ENCODE peak calls at places on chromosomes 6 and 20, in nine cellular contexts. Y is fibroblast of mammary gland; C is activated CD4-positive, alpha-beta T cell treated with anti-CD3 and anti-CD28 coated beads, Interleukin-2, amount 50 U/mL, for 1 hour; E is NCI-H1694 treated with DMSO at 0.1 percent for 48 hours; F is Right ventricle myocardium inferior; G is activated B cell treated with CpG ODN at 0.5 μM for 24 hours; M is HFFc6; W is NCI-H460; I is stimulated activated CD4-positive, alpha-beta T cell treated with anti-CD3 and anti-CD28 coated beads, Interleukin-12 subunit alpha, Interleukin-12 subunit beta, amount 100 ng/mL, for 48 hours. Z is an unnamed sample.

GRCh38 chr6:84422380-84422968 is 195.0 kb upstream of the CEP162 start:
- DNase-seq in M (peak; percentile 8), G (no peak), Y (peak; percentile 49), I (no peak), E (no peak), F (peak; percentile 67), C (no peak), W (peak; percentile 26), Z (peak; percentile 33)

GRCh38 chr6:162387723-162388382 is 339.7 kb downstream of the PRKN start:
- DNase-seq in I (no peak), G (no peak), F (peak; percentile 77), M (no peak), C (no peak), Y (no peak), E (no peak), W (no peak), Z (no peak)

GRCh38 chr6:160783741-160784140 is 81.7 kb downstream of the PLG start:
- DNase-seq in G (no peak), W (no peak), F (no peak), Y (no peak), E (no peak), M (no peak), C (no peak), I (no peak), Z (no peak)

GRCh38 chr6:136524339-136524935 is 25.8 kb downstream of the MAP7 start:
- DNase-seq in E (no peak), W (no peak), Y (no peak), G (no peak), C (no peak), I (no peak), F (no peak), M (no peak), Z (no peak)

GRCh38 chr6:17601389-17601703 is 1.2 kb downstream of the FAM8A1 start:
- DNase-seq in C (no peak), I (no peak), E (no peak), M (no peak), W (no peak), F (no peak), G (no peak), Y (peak; percentile 3), Z (no peak)

GRCh38 chr6:33710296-33711121 is 991 bp downstream of the UQCC2 start:
- DNase-seq in W (no peak), Y (no peak), I (no peak), F (no peak), M (no peak), G (no peak), E (no peak), C (no peak), Z (no peak)

GRCh38 chr6:127539292-127539691 is 20.2 kb upstream of the MTCL3 start:
- DNase-seq in W (peak; percentile 14), C (no peak), Y (peak; percentile 50), G (no peak), I (no peak), M (no peak), E (peak; percentile 74), F (no peak), Z (no peak)

GRCh38 chr6:150767585-150768164 is 97.8 kb upstream of the MTHFD1L start:
- DNase-seq in W (no peak), I (no peak), E (no peak), Y (no peak), F (no peak), C (no peak), M (no peak), G (no peak), Z (no peak)

GRCh38 chr6:111804627-111805235 is 68.5 kb downstream of the FYN start:
- DNase-seq in G (no peak), W (no peak), Y (peak; percentile 78), C (peak; percentile 56), M (peak; percentile 43), I (peak; percentile 60), F (no peak), E (no peak), Z (no peak)

GRCh38 chr6:127737009-127737486 is 160.1 kb downstream of the C6orf58 start:
- DNase-seq in Y (peak; percentile 74), I (peak; percentile 46), M (peak; percentile 79), W (peak; percentile 44), G (no peak), E (peak; percentile 83), F (no peak), C (peak; percentile 17), Z (peak; percentile 58)

GRCh38 chr6:6834356-6835342 is 246.1 kb downstream of the LY86 start:
- DNase-seq in Y (peak; percentile 20), E (no peak), G (no peak), C (no peak), M (no peak), F (no peak), W (no peak), I (no peak), Z (peak; percentile 85)

GRCh38 chr6:51618563-51618962 is 468.9 kb downstream of the PKHD1 start:
- DNase-seq in M (no peak), C (no peak), I (no peak), F (no peak), Y (peak; percentile 0), W (no peak), G (no peak), E (no peak), Z (no peak)

GRCh38 chr6:167962717-167963116 is 34.8 kb upstream of the KIF25 start:
- DNase-seq in C (no peak), I (no peak), E (peak; percentile 95), W (no peak), Y (no peak), M (no peak), G (no peak), F (no peak), Z (no peak)

GRCh38 chr6:93418448-93419303 is 683 bp downstream of the EPHA7 start:
- DNase-seq in F (peak; percentile 63), Y (no peak), I (no peak), G (no peak), M (no peak), C (no peak), W (no peak), E (no peak), Z (no peak)

GRCh38 chr6:146912730-146913680 is 291.2 kb upstream of the STXBP5 start:
- DNase-seq in C (no peak), M (no peak), F (no peak), Y (peak; percentile 61), I (no peak), E (no peak), W (no peak), G (no peak), Z (no peak)

GRCh38 chr6:158737710-158738615 is 81.2 kb downstream of the EZR start:
- DNase-seq in I (no peak), C (no peak), W (no peak), Y (peak; percentile 80), E (no peak), M (peak; percentile 42), F (no peak), G (no peak), Z (no peak)

GRCh38 chr20:11890331-11891080 is 27.2 kb upstream of the BTBD3 start:
- DNase-seq in Y (peak; percentile 82), E (peak; percentile 54), W (peak; percentile 86), F (peak; percentile 93), M (peak; percentile 79), G (peak; percentile 35), I (peak; percentile 27), C (peak; percentile 6), Z (peak; percentile 97)

GRCh38 chr6:3808189-3808588 is 41.0 kb upstream of the FAM50B start:
- DNase-seq in E (no peak), I (no peak), G (no peak), W (no peak), F (no peak), C (no peak), M (no peak), Y (peak; percentile 63), Z (no peak)

GRCh38 chr6:53608386-53608785 is 57.2 kb downstream of the KLHL31 start:
- DNase-seq in F (no peak), C (no peak), I (no peak), W (no peak), Y (peak; percentile 45), M (no peak), G (no peak), E (no peak), Z (no peak)

GRCh38 chr6:168412456-168412855 is 28.5 kb upstream of the SMOC2 start:
- DNase-seq in W (no peak), I (no peak), E (no peak), Y (no peak), C (no peak), M (no peak), G (no peak), F (no peak), Z (peak; percentile 61)

GRCh38 chr20:61886721-61887658 is 178.7 kb downstream of the TAF4 start:
- DNase-seq in E (no peak), G (no peak), I (peak; percentile 17), F (peak; percentile 44), C (peak; percentile 24), W (peak; percentile 32), M (peak; percentile 13), Y (peak; percentile 48), Z (no peak)

GRCh38 chr20:50561379-50562078 is 51.3 kb downstream of the PTPN1 start:
- DNase-seq in I (peak; percentile 69), M (peak; percentile 95), G (no peak), C (peak; percentile 33), E (no peak), F (no peak), Y (peak; percentile 97), W (peak; percentile 62), Z (no peak)

GRCh38 chr6:126786262-126786661 is 332.2 kb upstream of the RSPO3 start:
- DNase-seq in E (no peak), M (no peak), W (no peak), G (no peak), I (no peak), F (no peak), Y (peak; percentile 54), C (no peak), Z (no peak)

GRCh38 chr6:105769197-105769596 is 316.9 kb upstream of the PRDM1 start:
- DNase-seq in G (no peak), F (no peak), W (no peak), I (no peak), Y (peak; percentile 41), E (no peak), C (no peak), M (no peak), Z (no peak)

GRCh38 chr20:12166053-12166717 is 248.5 kb downstream of the BTBD3 start:
- DNase-seq in F (peak; percentile 79), Y (peak; percentile 99), I (no peak), M (peak; percentile 21), W (no peak), C (no peak), G (no peak), E (no peak), Z (peak; percentile 22)

GRCh38 chr20:25136643-25137559 is 55.0 kb upstream of the VSX1 start:
- DNase-seq in Y (peak; percentile 91), C (no peak), I (no peak), M (peak; percentile 92), G (no peak), F (peak; percentile 86), E (no peak), W (peak; percentile 43), Z (no peak)

GRCh38 chr6:168384045-168385038 is 56.6 kb upstream of the SMOC2 start:
- DNase-seq in G (no peak), W (no peak), F (no peak), E (no peak), M (no peak), I (no peak), Y (peak; percentile 64), C (no peak), Z (no peak)

GRCh38 chr6:3999800-4000661 is 78.9 kb downstream of the FAM217A start:
- DNase-seq in F (no peak), W (no peak), I (no peak), G (no peak), C (no peak), E (no peak), M (no peak), Y (peak; percentile 22), Z (no peak)

GRCh38 chr20:35284267-35284991 is at the start of gene EIF6:
- DNase-seq in F (peak; percentile 91), G (peak; percentile 72), W (peak; percentile 73), C (peak; percentile 55), E (peak; percentile 77), M (peak; percentile 87), Y (peak; percentile 85), I (peak; percentile 67), Z (peak; percentile 94)

GRCh38 chr6:165308926-165309731 is at the start of gene C6orf118:
- DNase-seq in M (no peak), G (no peak), I (no peak), W (no peak), Y (peak; percentile 47), E (no peak), F (peak; percentile 75), C (no peak), Z (peak; percentile 85)

GRCh38 chr6:72626126-72626525 is 4.3 kb downstream of the KCNQ5 start:
- DNase-seq in I (no peak), G (no peak), Y (no peak), W (no peak), M (no peak), F (no peak), E (no peak), C (no peak), Z (no peak)